ENCODE peak calls at places on chromosomes 12 and 14, in ten cellular contexts. G is cardiac muscle cell, R is pancreas, D is upper lobe of right lung, E is left lung, F is mammary epithelial cell, L is body of pancreas, Y is GM12878, M is adrenal gland, W is tibial nerve. X is an unnamed sample. For H3K9me3, the result is how much of the 10 kb centered on the place peaks cover.

GRCh38 chr12:5565933-5566632 is 134.2 kb downstream of the NTF3 start:
- DNase-seq in G (no peak), R (no peak), D (no peak), E (no peak), F (no peak), L (no peak), Y (no peak), M (no peak), W (no peak), X (no peak)

GRCh38 chr12:92144631-92145480 is 790 bp downstream of the BTG1 start:
- DNase-seq in G (peak), R (peak), D (peak), E (peak), F (peak), L (peak), Y (no peak), M (peak), W (no peak), X (peak)

GRCh38 chr12:104457746-104458644 is 1.2 kb downstream of the CHST11 start:
- DNase-seq in G (peak), R (peak), D (peak), E (peak), F (peak), L (peak), Y (no peak), M (peak), W (no peak), X (peak)

GRCh38 chr12:53074290-53074998 is 4.7 kb downstream of the SPRYD3 start:
- DNase-seq in G (no peak), R (no peak), D (peak), E (no peak), F (no peak), L (no peak), Y (no peak), M (no peak), W (peak), X (no peak)

GRCh38 chr12:90859591-90859990 is 95.4 kb downstream of the CCER1 start:
- DNase-seq in G (no peak), R (no peak), D (no peak), E (no peak), F (no peak), L (no peak), Y (no peak), M (no peak), W (no peak), X (no peak)

GRCh38 chr12:1796515-1797010 is 23.8 kb upstream of the LRTM2 start:
- DNase-seq in G (no peak), R (no peak), D (peak), E (peak), F (no peak), L (peak), Y (no peak), M (peak), W (no peak), X (peak)

GRCh38 chr14:75615200-75615599 is 36.8 kb downstream of the FLVCR2 start:
- DNase-seq in G (no peak), R (no peak), D (peak), E (peak), F (no peak), L (peak), Y (no peak), M (peak), W (no peak), X (no peak)

GRCh38 chr12:105748806-105749600 is 389.8 kb downstream of the NUAK1 start:
- DNase-seq in G (no peak), R (peak), D (no peak), E (no peak), F (peak), L (peak), Y (no peak), M (peak), W (peak), X (peak)

GRCh38 chr14:103310576-103311095 is 23.4 kb upstream of the EIF5 start:
- DNase-seq in G (no peak), R (no peak), D (no peak), E (peak), F (no peak), L (no peak), Y (no peak), M (no peak), W (no peak), X (no peak)

GRCh38 chr14:51823706-51824105 is 36.7 kb upstream of the GNG2 start:
- DNase-seq in G (no peak), R (no peak), D (no peak), E (no peak), F (peak), L (no peak), Y (no peak), M (no peak), W (no peak), X (no peak)

GRCh38 chr12:131734336-131735152 is 23.7 kb downstream of the SFSWAP start:
- DNase-seq in G (no peak), R (no peak), D (no peak), E (no peak), F (no peak), L (no peak), Y (no peak), M (peak), W (no peak), X (no peak)

GRCh38 chr12:116861331-116861730 is 19.9 kb downstream of the HRK start:
- DNase-seq in G (no peak), R (no peak), D (no peak), E (no peak), F (no peak), L (peak), Y (peak), M (peak), W (no peak), X (no peak)

GRCh38 chr12:100823988-100824387 is 29.4 kb downstream of the ANO4 start:
- DNase-seq in G (no peak), R (no peak), D (no peak), E (no peak), F (peak), L (no peak), Y (no peak), M (no peak), W (no peak), X (no peak)

GRCh38 chr14:56268039-56268438 is 149.8 kb downstream of the PELI2 start:
- DNase-seq in G (no peak), R (no peak), D (no peak), E (no peak), F (no peak), L (no peak), Y (no peak), M (no peak), W (no peak), X (no peak)

GRCh38 chr12:90995041-90995440 is 9.7 kb downstream of the EPYC start:
- DNase-seq in G (no peak), R (no peak), D (no peak), E (no peak), F (no peak), L (no peak), Y (no peak), M (no peak), W (no peak), X (no peak)

GRCh38 chr12:119661882-119662281 is 6.1 kb upstream of the PRKAB1 start:
- DNase-seq in G (no peak), R (no peak), D (no peak), E (no peak), F (no peak), L (no peak), Y (no peak), M (no peak), W (no peak), X (no peak)

GRCh38 chr14:99351166-99352007 is 79.4 kb upstream of the BCL11B start:
- DNase-seq in G (no peak), R (no peak), D (peak), E (no peak), F (no peak), L (no peak), Y (no peak), M (no peak), W (no peak), X (no peak)
- TF ChIP-seq CTCF in G (no peak), R (no peak), D (no peak), E (no peak), F (no peak), L (no peak), Y (no peak), M (no peak), W (no peak), X (no peak)

DNA sequence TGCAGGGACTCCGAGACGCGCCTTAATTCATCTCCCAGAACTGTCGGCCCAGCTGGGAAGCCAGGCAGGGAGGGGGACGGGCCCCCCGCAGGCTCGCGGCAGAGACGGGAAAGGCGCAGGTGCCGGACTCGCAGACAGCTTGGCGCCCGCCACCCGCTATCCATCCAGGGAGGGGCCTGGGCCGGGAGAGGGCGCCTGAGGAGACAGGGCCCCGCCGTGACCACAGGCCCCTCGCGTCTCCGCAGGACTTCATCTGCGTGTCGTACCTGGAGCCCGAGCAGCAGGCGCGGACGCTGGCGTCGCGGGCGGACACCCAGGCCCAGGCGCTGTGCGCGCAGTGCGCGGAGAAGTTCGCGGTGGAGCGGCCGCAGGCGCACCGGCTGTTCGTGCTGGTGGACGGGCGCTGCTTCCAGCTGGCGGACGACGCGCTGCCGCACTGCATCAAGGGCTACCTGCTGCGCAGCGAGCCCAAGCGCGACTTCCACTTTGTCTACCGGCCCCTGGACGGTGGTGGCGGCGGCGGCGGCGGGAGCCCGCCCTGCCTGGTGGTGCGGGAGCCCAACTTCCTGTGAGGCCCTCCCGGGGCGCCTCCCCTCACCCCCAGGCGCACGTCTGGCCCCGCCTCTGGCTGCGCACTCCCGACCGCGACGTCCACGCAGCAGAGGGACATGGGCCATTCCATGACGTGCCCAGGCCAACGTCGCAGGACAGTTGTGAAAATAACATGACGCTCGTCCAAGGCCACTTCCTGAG is 60.6 kb downstream of the LGMN start:
- DNase-seq in G (peak), R (peak), D (peak), E (peak), F (no peak), L (peak), Y (no peak), M (peak), W (no peak), X (peak)
- H3K27ac ChIP-seq in G (no peak), R (peak), D (peak), E (no peak), F (no peak), L (peak), Y (no peak), M (no peak), W (no peak), X (peak)

GRCh38 chr14:79248131-79248530 is 963.2 kb downstream of the DIO2 start:
- DNase-seq in G (no peak), R (no peak), D (no peak), E (no peak), F (no peak), L (no peak), Y (no peak), M (no peak), W (no peak), X (no peak)
- H3K9me3 ChIP-seq in G (under half), R (under half), D (under half), E (under half), F (under half), L (under half), Y (under half), M (under half), W (under half), X (under half)

GRCh38 chr12:73514672-73515071 is 1023.0 kb upstream of the ATXN7L3B start:
- DNase-seq in G (no peak), R (no peak), D (no peak), E (no peak), F (no peak), L (no peak), Y (no peak), M (no peak), W (no peak), X (no peak)
- TF ChIP-seq CTCF in G (no peak), R (no peak), D (no peak), E (no peak), F (peak), L (no peak), Y (no peak), M (no peak), W (no peak), X (no peak)

GRCh38 chr12:23817345-23817744 is 132.1 kb downstream of the SOX5 start:
- DNase-seq in G (no peak), R (no peak), D (no peak), E (no peak), F (no peak), L (no peak), Y (no peak), M (no peak), W (no peak), X (no peak)
- H3K27ac ChIP-seq in G (no peak), R (no peak), D (no peak), E (no peak), F (no peak), L (no peak), Y (no peak), M (no peak), W (no peak), X (no peak)

GRCh38 chr12:56905852-56906251 is 28.4 kb downstream of the SDR9C7 start:
- DNase-seq in G (no peak), R (no peak), D (no peak), E (no peak), F (no peak), L (no peak), Y (no peak), M (no peak), W (no peak), X (no peak)
- H3K9me3 ChIP-seq in G (under half), R (under half), D (under half), E (under half), F (under half), L (under half), Y (under half), M (under half), W (under half), X (under half)

GRCh38 chr12:127773520-127773919 is 493.4 kb upstream of the TMEM132C start:
- DNase-seq in G (peak), R (no peak), D (no peak), E (no peak), F (no peak), L (no peak), Y (no peak), M (no peak), W (no peak), X (peak)
- TF ChIP-seq CTCF in G (no peak), R (no peak), D (no peak), E (no peak), F (no peak), L (no peak), Y (no peak), M (no peak), W (no peak), X (peak)

DNA sequence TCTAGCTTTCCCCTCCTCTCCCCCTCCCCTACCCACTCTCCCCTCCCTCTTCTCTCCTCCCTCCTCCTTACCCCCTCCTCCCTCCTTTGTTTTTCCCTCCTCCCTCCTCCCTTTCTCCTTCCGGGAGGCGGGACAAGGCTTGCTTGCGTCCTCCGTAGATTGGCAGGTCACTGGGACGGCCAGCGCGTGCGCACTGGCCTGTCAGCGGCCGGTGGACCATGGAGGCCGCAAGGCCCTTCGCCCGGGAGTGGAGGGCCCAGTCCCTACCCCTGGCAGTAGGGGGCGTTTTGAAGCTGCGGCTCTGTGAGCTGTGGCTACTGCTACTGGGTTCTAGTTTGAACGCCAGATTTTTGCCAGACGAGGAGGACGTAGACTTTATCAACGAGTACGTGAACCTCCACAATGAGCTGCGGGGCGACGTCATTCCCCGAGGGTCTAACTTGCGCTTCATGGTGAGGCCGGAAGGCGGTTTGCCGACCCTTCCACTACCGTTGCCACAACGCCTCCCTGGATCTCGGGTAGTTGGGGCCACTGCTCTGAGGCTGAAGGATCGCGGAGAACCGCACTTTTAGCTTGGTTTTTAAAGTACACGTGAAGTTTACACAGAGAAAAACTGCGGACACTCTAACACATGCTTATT is at the start of gene GLIPR1L2:
- DNase-seq in G (peak), R (peak), D (peak), E (peak), F (peak), L (peak), Y (peak), M (peak), W (peak), X (peak)
- H3K27ac ChIP-seq in G (peak), R (peak), D (peak), E (peak), F (peak), L (peak), Y (peak), M (peak), W (peak), X (peak)

X was measured in thyroid gland.